ENCODE peak calls at places on chromosomes 1 and 21, in ten cellular contexts. A, M, G, Y, O, T, X, N, Z and F are unnamed samples.

GRCh38 chr21:23977971-23978370 is 1629.3 kb downstream of the MRPL39 start:
- DNase-seq in Z (no peak), T (no peak), A (no peak), Y (no peak), O (no peak), G (no peak), X (no peak), M (peak), N (no peak), F (no peak)

GRCh38 chr1:209162651-209163050 is 420.9 kb upstream of the CAMK1G start:
- DNase-seq in G (no peak), N (no peak), Y (no peak), O (no peak), T (no peak), M (peak), Z (no peak), X (no peak), A (no peak), F (no peak)

GRCh38 chr1:25522240-25522639 is 21.2 kb upstream of the LDLRAP1 start:
- DNase-seq in N (no peak), A (no peak), M (no peak), X (no peak), G (no peak), Y (no peak), O (no peak), Z (no peak), T (no peak), F (no peak)

GRCh38 chr1:234125283-234125682 is 220.8 kb downstream of the SLC35F3 start:
- DNase-seq in X (no peak), M (peak), G (no peak), O (peak), A (no peak), N (no peak), Y (no peak), T (no peak), Z (no peak), F (no peak)

GRCh38 chr1:63774617-63775417 is 1.0 kb downstream of the ROR1 start:
- DNase-seq in N (no peak), A (peak), Y (peak), O (peak), X (peak), Z (peak), M (peak), G (peak), T (peak), F (peak)

GRCh38 chr1:154446292-154446691 is 41.1 kb downstream of the IL6R start:
- DNase-seq in T (no peak), Y (peak), N (no peak), M (peak), X (no peak), O (no peak), Z (no peak), A (no peak), G (no peak), F (no peak)

GRCh38 chr1:29513357-29513756 is 277.0 kb downstream of the PTPRU start:
- DNase-seq in O (peak), A (peak), Z (no peak), T (peak), N (no peak), Y (no peak), M (peak), G (no peak), X (peak), F (peak)

GRCh38 chr21:42061195-42061865 is 9.8 kb upstream of the UMODL1 start:
- DNase-seq in M (no peak), T (no peak), Y (no peak), Z (no peak), G (peak), A (peak), O (no peak), N (peak), X (no peak), F (no peak)

GRCh38 chr1:160101717-160102522 is 3.5 kb upstream of the IGSF8 start:
- DNase-seq in Z (no peak), X (no peak), O (no peak), G (no peak), T (no peak), M (no peak), A (no peak), Y (no peak), N (no peak), F (no peak)

GRCh38 chr1:171509191-171509590 is 23.9 kb downstream of the PRRC2C start:
- DNase-seq in T (no peak), G (no peak), M (peak), N (no peak), X (no peak), O (no peak), A (no peak), Z (no peak), Y (no peak), F (no peak)

GRCh38 chr1:53589043-53589887 is 130.1 kb downstream of the DMRTB1 start:
- DNase-seq in G (no peak), Z (no peak), T (no peak), Y (no peak), X (no peak), A (no peak), M (no peak), N (no peak), O (no peak), F (no peak)

GRCh38 chr1:184559117-184559713 is 172.4 kb downstream of the C1orf21 start:
- DNase-seq in O (no peak), Z (no peak), A (no peak), M (no peak), G (no peak), T (no peak), N (no peak), Y (no peak), X (no peak), F (no peak)

GRCh38 chr1:11505591-11506538 is 26.9 kb downstream of the DISP3 start:
- DNase-seq in X (no peak), M (no peak), N (no peak), A (no peak), Z (no peak), G (no peak), O (no peak), Y (no peak), T (no peak), F (no peak)

GRCh38 chr1:20711285-20712209 is 6.3 kb downstream of the KIF17 start:
- DNase-seq in M (no peak), Y (no peak), X (no peak), T (no peak), A (no peak), O (no peak), N (no peak), G (no peak), Z (peak), F (peak)

GRCh38 chr1:12336436-12336835 is 106.6 kb downstream of the VPS13D start:
- DNase-seq in M (peak), N (no peak), X (no peak), Y (no peak), O (no peak), G (no peak), Z (no peak), T (no peak), A (no peak), F (no peak)

GRCh38 chr1:36199934-36200741 is 24.1 kb upstream of the THRAP3 start:
- DNase-seq in G (no peak), O (no peak), N (no peak), M (peak), X (peak), Z (no peak), Y (no peak), A (no peak), T (no peak), F (no peak)

GRCh38 chr1:8077120-8077573 is 51.0 kb upstream of the ERRFI1 start:
- DNase-seq in Y (no peak), Z (no peak), G (peak), X (peak), O (peak), T (peak), M (peak), A (peak), N (no peak), F (no peak)

GRCh38 chr1:7671146-7671465 is 100.0 kb upstream of the VAMP3 start:
- DNase-seq in G (no peak), N (no peak), M (no peak), X (no peak), A (no peak), Y (no peak), Z (no peak), O (no peak), T (no peak), F (no peak)

GRCh38 chr1:16019580-16020277 is 1.9 kb upstream of the HSPB7 start:
- DNase-seq in X (no peak), G (no peak), O (no peak), T (no peak), M (peak), A (no peak), Y (no peak), Z (no peak), N (peak), F (peak)

GRCh38 chr21:44723177-44724131 is 12.1 kb upstream of the TSPEAR start:
- DNase-seq in A (no peak), X (no peak), T (no peak), N (no peak), Y (no peak), G (no peak), O (no peak), M (no peak), Z (no peak), F (peak)

GRCh38 chr21:36073181-36073580 is 3.4 kb downstream of the CBR1 start:
- DNase-seq in X (no peak), M (no peak), T (no peak), N (no peak), O (no peak), G (no peak), Z (no peak), Y (no peak), A (no peak), F (no peak)

GRCh38 chr1:91605566-91605965 is 104.9 kb downstream of the CDC7 start:
- DNase-seq in N (no peak), O (no peak), M (no peak), T (no peak), X (no peak), A (no peak), Y (no peak), Z (no peak), G (no peak), F (no peak)

GRCh38 chr1:222529916-222530315 is 18.0 kb downstream of the HHIPL2 start:
- DNase-seq in M (no peak), N (no peak), Z (no peak), G (no peak), O (no peak), A (no peak), X (no peak), Y (no peak), T (no peak), F (no peak)

GRCh38 chr21:33767960-33768359 is 125.7 kb downstream of the ITSN1 start:
- DNase-seq in N (no peak), X (no peak), G (no peak), Y (no peak), T (no peak), Z (no peak), M (no peak), O (no peak), A (no peak), F (no peak)

GRCh38 chr1:185373813-185374524 is 56.9 kb upstream of the IVNS1ABP start:
- DNase-seq in X (no peak), Y (no peak), N (no peak), G (peak), T (no peak), M (peak), O (no peak), Z (no peak), A (no peak), F (no peak)

GRCh38 chr1:58781541-58782307 is 2.1 kb downstream of the JUN start:
- DNase-seq in T (no peak), X (peak), A (peak), Z (peak), N (peak), Y (peak), O (peak), G (peak), M (peak), F (peak)

GRCh38 chr1:45205910-45206721 is at the start of gene ZSWIM5:
- DNase-seq in T (peak), A (peak), Y (peak), N (peak), G (peak), Z (peak), M (peak), O (peak), X (peak), F (peak)
- H3K27ac ChIP-seq in T (no peak), A (peak), Y (peak), N (peak), G (peak), Z (peak), M (no peak), O (peak), X (peak), F (peak)

GRCh38 chr1:243623831-243624230 is 226.2 kb downstream of the AKT3 start:
- DNase-seq in Z (no peak), M (peak), A (no peak), O (no peak), X (no peak), G (no peak), T (no peak), Y (no peak), N (no peak), F (no peak)

DNA sequence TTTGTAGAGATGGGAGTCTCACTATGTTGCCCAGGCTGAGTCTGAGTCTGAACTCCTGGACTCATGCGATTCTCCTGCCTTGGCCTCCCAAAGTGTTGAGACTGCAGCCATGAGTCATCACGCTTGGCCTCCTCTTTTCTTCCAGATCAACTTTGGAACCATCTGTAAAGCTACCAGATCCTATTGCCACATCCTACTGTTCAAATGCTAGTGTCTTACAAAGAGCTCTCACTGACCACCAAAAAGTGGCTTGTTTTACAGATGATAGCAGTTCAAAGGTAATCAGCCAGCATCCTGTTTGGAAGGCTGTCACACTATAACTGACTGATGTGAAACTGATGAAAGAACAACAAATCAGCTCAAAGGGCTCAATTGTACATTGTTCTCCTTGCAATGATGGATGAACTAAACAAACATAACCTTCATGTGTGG is 221.6 kb downstream of the AKT3 start:
- DNase-seq in O (no peak), T (no peak), X (no peak), M (no peak), G (no peak), N (no peak), Z (no peak), A (no peak), Y (no peak), F (no peak)
- H3K27ac ChIP-seq in O (no peak), T (no peak), X (no peak), M (no peak), G (no peak), N (no peak), Z (no peak), A (no peak), Y (no peak), F (no peak)

DNA sequence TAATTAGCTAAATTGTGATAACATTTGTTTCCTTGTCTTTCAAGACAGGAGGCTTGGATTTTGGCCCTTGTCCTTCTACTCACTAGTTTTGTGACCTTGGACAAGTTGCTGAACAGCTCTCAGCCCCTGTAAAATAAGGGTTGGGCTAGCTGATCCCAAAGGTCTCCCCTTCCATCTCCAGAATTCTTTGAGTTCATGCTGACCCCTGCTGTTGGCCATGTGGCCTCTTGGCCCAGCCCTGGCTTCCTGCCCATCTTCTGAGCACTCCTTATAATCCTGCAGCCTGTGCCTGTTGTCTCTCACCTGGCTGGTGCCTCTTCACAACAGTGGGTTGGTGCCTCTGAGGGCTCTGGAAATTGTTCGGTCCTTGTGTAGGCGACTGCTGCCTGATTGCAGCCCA is 10.1 kb downstream of the PTGFRN start:
- DNase-seq in Y (no peak), T (no peak), O (no peak), G (no peak), X (peak), N (no peak), A (no peak), Z (no peak), M (no peak), F (no peak)
- H3K27ac ChIP-seq in Y (no peak), T (peak), O (no peak), G (no peak), X (peak), N (no peak), A (no peak), Z (no peak), M (no peak), F (no peak)

DNA sequence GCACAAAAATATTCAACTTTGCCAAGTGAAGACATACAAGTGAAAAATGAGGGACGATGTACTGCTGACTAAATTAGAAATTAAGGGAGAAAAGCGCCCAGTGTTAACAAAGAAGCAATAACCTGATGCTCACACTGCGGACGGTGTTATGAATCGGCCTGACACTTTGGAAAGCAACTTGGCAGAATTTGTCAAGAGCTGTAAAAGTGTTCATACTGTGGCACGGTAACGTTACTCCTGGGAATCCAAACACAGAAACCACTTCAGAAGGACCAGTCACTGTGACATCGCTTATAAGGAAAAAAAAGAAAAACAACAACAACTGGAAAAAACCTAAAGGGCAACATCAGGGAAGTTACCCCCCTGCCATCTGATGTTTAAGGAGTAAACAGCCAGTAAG is 27.8 kb downstream of the CAPZB start:
- DNase-seq in X (no peak), Y (no peak), Z (no peak), O (no peak), A (no peak), M (no peak), T (no peak), N (no peak), G (no peak), F (no peak)
- H3K27ac ChIP-seq in X (no peak), Y (no peak), Z (no peak), O (no peak), A (no peak), M (no peak), T (no peak), N (peak), G (no peak), F (no peak)

GRCh38 chr1:101244842-101245574 is 8.2 kb downstream of the S1PR1 start:
- DNase-seq in O (no peak), Y (no peak), G (no peak), N (no peak), T (no peak), X (no peak), Z (no peak), M (no peak), A (no peak), F (no peak)
- H3K27ac ChIP-seq in O (no peak), Y (no peak), G (no peak), N (no peak), T (no peak), X (no peak), Z (no peak), M (no peak), A (peak), F (no peak)

GRCh38 chr1:109483658-109484518 is at the start of gene ATXN7L2:
- DNase-seq in O (peak), X (peak), G (peak), N (peak), T (peak), Y (peak), A (peak), Z (peak), M (peak), F (peak)

GRCh38 chr1:109485001-109485400 is 1.3 kb downstream of the ATXN7L2 start:
- DNase-seq in Y (no peak), N (no peak), Z (no peak), X (no peak), T (no peak), M (no peak), G (no peak), A (no peak), O (no peak), F (no peak)

GRCh38 chr1:109482242-109482641 is 1.5 kb upstream of the ATXN7L2 start:
- DNase-seq in G (no peak), M (no peak), Y (no peak), O (no peak), Z (no peak), N (no peak), X (no peak), T (no peak), A (no peak), F (no peak)

GRCh38 chr1:109482796-109483638 is 688 bp upstream of the ATXN7L2 start:
- DNase-seq in M (peak), X (no peak), O (no peak), Z (peak), Y (no peak), G (peak), N (peak), A (no peak), T (no peak), F (peak)

GRCh38 chr1:109484519-109484975 is 842 bp downstream of the ATXN7L2 start:
- DNase-seq in N (no peak), X (no peak), M (no peak), T (no peak), O (no peak), G (no peak), Y (no peak), Z (no peak), A (no peak), F (no peak)
- H3K27ac ChIP-seq in N (peak), X (no peak), M (peak), T (peak), O (peak), G (peak), Y (peak), Z (peak), A (no peak), F (peak)